ENCODE peak calls at places on chromosomes 4 and X, in four cellular contexts. B is naive thymus-derived CD4-positive, alpha-beta T cell; K is activated naive CD8-positive, alpha-beta T cell treated with anti-CD3 and anti-CD28 coated beads for 36 hours; X is amniotic stem cell. V is an unnamed sample.

GRCh38 chr4:168930413-168931196 is 79.5 kb downstream of the CBR4 start:
- DNase-seq in B (no peak), K (no peak), X (no peak), V (no peak)

GRCh38 chrX:153499876-153500275 is 5.1 kb downstream of the BGN start:
- DNase-seq in B (no peak), K (no peak), X (no peak), V (no peak)

GRCh38 chr4:176883108-176883550 is 90.4 kb upstream of the VEGFC start:
- DNase-seq in B (no peak), K (no peak), X (no peak), V (no peak)

GRCh38 chr4:184734758-184735157 is 862 bp upstream of the CENPU start:
- DNase-seq in B (no peak), K (no peak), X (no peak), V (no peak)

GRCh38 chr4:156560701-156561100 is 410.9 kb downstream of the PDGFC start:
- DNase-seq in B (no peak), K (no peak), X (no peak), V (no peak)

GRCh38 chr4:80073362-80074008 is 456 bp upstream of the ANTXR2 start:
- DNase-seq in B (peak; percentile 47), K (no peak), X (no peak), V (no peak)

GRCh38 chr4:24180586-24180985 is 290.7 kb upstream of the PPARGC1A start:
- DNase-seq in B (no peak), K (no peak), X (no peak), V (no peak)

GRCh38 chr4:4456351-4456750 is 69.4 kb downstream of the NSG1 start:
- DNase-seq in B (no peak), K (no peak), X (no peak), V (no peak)

GRCh38 chr4:83204731-83205130 is 79.9 kb downstream of the COQ2 start:
- DNase-seq in B (no peak), K (no peak), X (no peak), V (no peak)